ENCODE peak calls at places on chromosomes 12 and 14, in nine cellular contexts. C is esophagus muscularis mucosa, G is body of pancreas, B is HepG2, K is Peyer's patch, Z is transverse colon, N is NB4, V is testis, X is ovary. A is an unnamed sample.

GRCh38 chr14:71539660-71540285 is 392.5 kb upstream of the RGS6 start:
- DNase-seq in C (no peak), G (no peak), B (no peak), K (no peak), Z (no peak), N (peak), V (peak), X (no peak), A (no peak)

GRCh38 chr12:110913119-110914056 is 7.0 kb downstream of the MYL2 start:
- DNase-seq in C (no peak), G (no peak), B (no peak), K (no peak), Z (no peak), N (peak), V (no peak), X (no peak), A (no peak)

GRCh38 chr12:12611512-12612306 is at the start of gene CREBL2:
- DNase-seq in C (peak), G (peak), B (peak), K (peak), Z (peak), N (peak), V (peak), X (peak), A (peak)

GRCh38 chr14:103127861-103128598 is 4.8 kb downstream of the TNFAIP2 start:
- DNase-seq in C (no peak), G (no peak), B (no peak), K (no peak), Z (no peak), N (no peak), V (no peak), X (peak), A (no peak)

GRCh38 chr12:16272222-16272621 is 5.3 kb downstream of the SLC15A5 start:
- DNase-seq in C (no peak), G (no peak), B (no peak), K (no peak), Z (no peak), N (no peak), V (no peak), X (no peak), A (no peak)

GRCh38 chr14:100129161-100129589 is 30.3 kb downstream of the DEGS2 start:
- DNase-seq in C (no peak), G (no peak), B (no peak), K (no peak), Z (no peak), N (no peak), V (no peak), X (no peak), A (no peak)

GRCh38 chr12:107610030-107610859 is 75.4 kb upstream of the PWP1 start:
- DNase-seq in C (no peak), G (no peak), B (peak), K (peak), Z (no peak), N (peak), V (peak), X (no peak), A (no peak)

GRCh38 chr12:80491176-80491575 is 47.1 kb downstream of the PTPRQ start:
- DNase-seq in C (no peak), G (no peak), B (no peak), K (no peak), Z (no peak), N (no peak), V (no peak), X (no peak), A (no peak)

GRCh38 chr12:109720152-109720855 is 6.7 kb downstream of the FAM222A start:
- DNase-seq in C (no peak), G (no peak), B (no peak), K (no peak), Z (no peak), N (no peak), V (peak), X (no peak), A (no peak)

GRCh38 chr12:109544955-109545531 is 28.3 kb downstream of the MMAB start:
- DNase-seq in C (no peak), G (no peak), B (no peak), K (no peak), Z (no peak), N (no peak), V (no peak), X (no peak), A (no peak)

GRCh38 chr12:75837700-75838099 is 193.9 kb downstream of the PHLDA1 start:
- DNase-seq in C (no peak), G (peak), B (no peak), K (no peak), Z (no peak), N (no peak), V (no peak), X (no peak), A (no peak)

GRCh38 chr12:31222620-31223222 is 103.2 kb downstream of the SINHCAF start:
- DNase-seq in C (peak), G (no peak), B (no peak), K (no peak), Z (no peak), N (no peak), V (no peak), X (no peak), A (no peak)

GRCh38 chr12:44847403-44847802 is 28.7 kb downstream of the NELL2 start:
- DNase-seq in C (no peak), G (no peak), B (no peak), K (no peak), Z (no peak), N (no peak), V (no peak), X (no peak), A (no peak)

GRCh38 chr12:67919406-67919805 is 69.8 kb upstream of the IFNG-AS1 start:
- DNase-seq in C (no peak), G (no peak), B (no peak), K (no peak), Z (no peak), N (no peak), V (no peak), X (no peak), A (no peak)

GRCh38 chr12:1591029-1591428 is 3.4 kb downstream of the FBXL14 start:
- DNase-seq in C (no peak), G (no peak), B (no peak), K (peak), Z (peak), N (no peak), V (no peak), X (no peak), A (no peak)

GRCh38 chr12:15699886-15700285 is 89.3 kb downstream of the EPS8 start:
- DNase-seq in C (no peak), G (no peak), B (no peak), K (no peak), Z (no peak), N (no peak), V (no peak), X (no peak), A (no peak)

GRCh38 chr12:56461235-56462159 is 6.9 kb upstream of the SPRYD4 start:
- DNase-seq in C (no peak), G (no peak), B (peak), K (no peak), Z (no peak), N (no peak), V (no peak), X (no peak), A (no peak)

GRCh38 chr14:35355981-35356839 is 48.3 kb downstream of the NFKBIA start:
- DNase-seq in C (no peak), G (no peak), B (peak), K (peak), Z (peak), N (no peak), V (no peak), X (no peak), A (no peak)

GRCh38 chr12:6383572-6384498 is at the start of gene LTBR:
- DNase-seq in C (peak), G (peak), B (peak), K (peak), Z (peak), N (peak), V (peak), X (peak), A (peak)

GRCh38 chr12:46555379-46555778 is 182.8 kb upstream of the SLC38A2 start:
- DNase-seq in C (no peak), G (no peak), B (no peak), K (no peak), Z (no peak), N (no peak), V (no peak), X (no peak), A (no peak)

GRCh38 chr14:96126339-96126770 is 78.3 kb upstream of the BDKRB2 start:
- DNase-seq in C (no peak), G (no peak), B (no peak), K (no peak), Z (no peak), N (no peak), V (no peak), X (no peak), A (no peak)

GRCh38 chr14:93909429-93910128 is 17.6 kb upstream of the FAM181A start:
- DNase-seq in C (no peak), G (no peak), B (peak), K (no peak), Z (no peak), N (no peak), V (no peak), X (no peak), A (peak)

GRCh38 chr14:74917200-74917543 is 5.9 kb downstream of the RPS6KL1 start:
- DNase-seq in C (no peak), G (no peak), B (no peak), K (no peak), Z (no peak), N (no peak), V (no peak), X (no peak), A (no peak)

GRCh38 chr14:24351517-24351916 is 11.7 kb upstream of the RIPK3 start:
- DNase-seq in C (no peak), G (no peak), B (no peak), K (no peak), Z (no peak), N (no peak), V (peak), X (no peak), A (no peak)

GRCh38 chr14:68085742-68086141 is 266.2 kb downstream of the RAD51B start:
- DNase-seq in C (no peak), G (no peak), B (peak), K (no peak), Z (no peak), N (no peak), V (peak), X (peak), A (no peak)

GRCh38 chr14:89576960-89577359 is 159.9 kb upstream of the FOXN3 start:
- DNase-seq in C (no peak), G (no peak), B (no peak), K (no peak), Z (no peak), N (no peak), V (no peak), X (no peak), A (no peak)

GRCh38 chr12:8823565-8824300 is 1.3 kb downstream of the A2ML1 start:
- DNase-seq in C (no peak), G (peak), B (no peak), K (no peak), Z (no peak), N (peak), V (peak), X (peak), A (no peak)

GRCh38 chr14:91227183-91227628 is 17.3 kb downstream of the GPR68 start:
- DNase-seq in C (no peak), G (no peak), B (no peak), K (no peak), Z (no peak), N (peak), V (no peak), X (no peak), A (no peak)

GRCh38 chr14:61556455-61556854 is 138.9 kb upstream of the HIF1A start:
- DNase-seq in C (no peak), G (no peak), B (peak), K (no peak), Z (no peak), N (no peak), V (no peak), X (no peak), A (no peak)

GRCh38 chr12:50351120-50352043 is 45.0 kb downstream of the FAM186A start:
- DNase-seq in C (no peak), G (peak), B (peak), K (no peak), Z (peak), N (no peak), V (peak), X (no peak), A (peak)

GRCh38 chr14:21258194-21258888 is 10.9 kb downstream of the HNRNPC start:
- DNase-seq in C (no peak), G (no peak), B (no peak), K (no peak), Z (no peak), N (no peak), V (no peak), X (no peak), A (no peak)

GRCh38 chr12:15721716-15722115 is 67.5 kb downstream of the EPS8 start:
- DNase-seq in C (no peak), G (no peak), B (no peak), K (no peak), Z (no peak), N (no peak), V (no peak), X (no peak), A (no peak)

GRCh38 chr14:83300454-83301064 is 1766.9 kb upstream of the SEL1L start:
- DNase-seq in C (no peak), G (no peak), B (peak), K (no peak), Z (no peak), N (peak), V (no peak), X (no peak), A (no peak)

GRCh38 chr12:52390739-52391617 is 5.5 kb upstream of the KRT84 start:
- DNase-seq in C (no peak), G (no peak), B (peak), K (no peak), Z (peak), N (peak), V (peak), X (no peak), A (no peak)

GRCh38 chr14:104131968-104132732 is 6.2 kb upstream of the KIF26A start:
- DNase-seq in C (no peak), G (no peak), B (no peak), K (no peak), Z (peak), N (no peak), V (no peak), X (no peak), A (no peak)

GRCh38 chr12:9243999-9244649 is 35.9 kb upstream of the PZP start:
- DNase-seq in C (no peak), G (no peak), B (peak), K (no peak), Z (no peak), N (no peak), V (no peak), X (no peak), A (no peak)

GRCh38 chr12:59452259-59452658 is 143.6 kb upstream of the SLC16A7 start:
- DNase-seq in C (no peak), G (no peak), B (no peak), K (no peak), Z (no peak), N (no peak), V (no peak), X (no peak), A (no peak)

GRCh38 chr14:102088012-102088792 is 1.4 kb upstream of the HSP90AA1 start:
- DNase-seq in C (no peak), G (peak), B (no peak), K (peak), Z (peak), N (peak), V (peak), X (peak), A (peak)

GRCh38 chr12:87165733-87166375 is 863.3 kb downstream of the C12orf50 start:
- DNase-seq in C (no peak), G (no peak), B (no peak), K (no peak), Z (no peak), N (no peak), V (no peak), X (no peak), A (no peak)

GRCh38 chr14:81162941-81163340 is 57.8 kb downstream of the GTF2A1 start:
- DNase-seq in C (no peak), G (no peak), B (no peak), K (no peak), Z (no peak), N (peak), V (no peak), X (no peak), A (no peak)

GRCh38 chr12:62832528-62832927 is 102.4 kb downstream of the PPM1H start:
- DNase-seq in C (no peak), G (no peak), B (no peak), K (no peak), Z (no peak), N (no peak), V (no peak), X (no peak), A (no peak)

GRCh38 chr12:62827855-62828254 is 107.1 kb downstream of the PPM1H start:
- DNase-seq in C (no peak), G (no peak), B (no peak), K (no peak), Z (no peak), N (no peak), V (no peak), X (no peak), A (no peak)

GRCh38 chr12:62832027-62832426 is 102.9 kb downstream of the PPM1H start:
- DNase-seq in C (no peak), G (no peak), B (no peak), K (no peak), Z (no peak), N (no peak), V (no peak), X (no peak), A (no peak)

DNA sequence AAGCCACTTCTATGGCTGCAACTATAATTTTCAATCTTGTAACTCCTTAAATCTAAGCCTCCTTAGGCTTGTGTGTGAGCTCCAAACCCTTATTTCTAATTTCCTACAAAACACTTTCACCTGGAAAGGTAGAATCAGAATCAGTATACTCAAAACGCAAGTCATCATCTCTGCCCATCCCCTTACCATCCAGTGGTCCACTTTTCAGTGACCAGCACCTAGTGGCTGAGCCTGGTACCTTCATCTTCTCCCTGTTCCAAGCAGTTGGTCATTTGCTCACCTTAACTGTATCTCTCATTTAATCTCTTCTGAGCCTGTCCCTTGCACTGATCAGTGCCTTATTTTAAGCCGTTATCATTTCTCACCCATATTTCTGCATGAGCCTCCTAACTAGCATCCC is 107.9 kb downstream of the PPM1H start:
- DNase-seq in C (no peak), G (no peak), B (no peak), K (no peak), Z (no peak), N (no peak), V (no peak), X (no peak), A (no peak)
- TF ChIP-seq CTCF in C (no peak), G (no peak), B (no peak), K (no peak), Z (no peak), N (peak), V (no peak), X (no peak), A (no peak)

GRCh38 chr12:124884587-124885438 is 21.1 kb upstream of the SCARB1 start:
- DNase-seq in C (no peak), G (no peak), B (peak), K (peak), Z (peak), N (no peak), V (no peak), X (no peak), A (peak)
- TF ChIP-seq POLR2A in C (no peak), G (no peak), B (no peak), K (no peak), Z (no peak), N (no peak), V (no peak), X (no peak), A (no peak)

DNA sequence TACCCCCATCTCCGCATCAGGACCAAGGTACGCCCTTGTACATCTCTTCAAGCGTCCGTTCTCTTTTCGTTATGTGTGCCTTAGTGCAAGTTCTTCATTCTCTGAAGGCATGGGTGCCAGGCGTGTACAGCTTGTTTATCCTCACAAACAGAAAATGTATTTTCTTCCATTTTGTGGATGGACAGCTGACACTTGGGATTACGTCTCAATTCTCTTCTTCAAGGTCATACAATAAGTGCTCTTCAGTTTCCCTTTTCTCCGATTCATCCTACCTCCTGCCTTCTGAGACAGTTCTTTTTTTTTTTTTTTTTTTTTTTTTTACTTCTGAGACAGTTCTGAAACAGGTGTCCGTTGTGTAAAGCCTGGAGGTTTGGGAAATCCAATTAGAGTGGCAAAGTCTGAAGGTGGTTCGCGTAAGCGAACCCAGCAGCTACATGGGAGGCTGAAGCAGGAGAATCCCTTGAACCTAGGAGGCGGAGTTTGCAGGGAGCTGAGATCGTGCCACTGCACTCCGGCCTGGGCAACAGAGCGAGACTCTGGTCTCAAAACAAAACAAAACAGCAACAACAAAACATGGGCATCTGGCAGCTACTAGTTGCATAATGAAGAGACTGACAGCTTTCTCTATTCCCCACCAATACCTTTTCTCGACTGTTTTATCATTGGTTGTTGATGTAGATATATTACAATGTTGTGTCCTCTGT is 734 bp downstream of the COX6A1 start:
- DNase-seq in C (no peak), G (no peak), B (no peak), K (no peak), Z (no peak), N (peak), V (no peak), X (no peak), A (no peak)
- TF ChIP-seq CTCF in C (no peak), G (no peak), B (no peak), K (no peak), Z (no peak), N (no peak), V (no peak), X (no peak), A (no peak)

GRCh38 chr12:93571360-93571853 is 1.1 kb upstream of the SOCS2 start:
- DNase-seq in C (no peak), G (peak), B (peak), K (peak), Z (peak), N (peak), V (peak), X (peak), A (peak)
- TF ChIP-seq POLR2A in C (no peak), G (no peak), B (no peak), K (no peak), Z (no peak), N (no peak), V (no peak), X (no peak), A (no peak)

DNA sequence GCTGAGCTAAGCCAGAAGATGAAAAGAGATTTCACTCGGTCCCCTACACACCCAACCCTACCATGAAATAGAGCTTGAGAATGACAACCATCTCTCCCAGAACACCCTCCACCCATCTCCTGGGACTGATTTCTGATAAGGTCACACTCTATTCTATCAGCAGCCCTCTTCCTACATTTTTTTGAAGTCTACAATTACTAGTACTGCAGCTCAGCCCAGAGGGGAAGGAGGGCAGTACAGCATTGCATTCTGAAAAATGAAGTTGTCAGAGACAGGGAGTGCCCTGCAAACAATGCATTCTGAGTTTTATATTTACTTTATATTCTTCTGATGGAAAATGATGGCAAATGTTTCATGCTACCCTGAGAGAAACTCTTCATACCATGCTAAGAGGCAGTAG is 318.5 kb downstream of the BCAT1 start:
- DNase-seq in C (no peak), G (no peak), B (no peak), K (no peak), Z (no peak), N (no peak), V (no peak), X (no peak), A (no peak)
- TF ChIP-seq CTCF in C (no peak), G (no peak), B (peak), K (no peak), Z (no peak), N (no peak), V (no peak), X (no peak), A (no peak)

A was measured in stomach.